ENCODE peak calls at places on chromosomes 13 and 19, in five cellular contexts. V, T, W, U and N are unnamed samples.

GRCh38 chr13:114282143-114282685 is 813 bp downstream of the UPF3A start:
- DNase-seq in V (peak; percentile 87), T (peak; percentile 39), U (peak; percentile 17), W (peak; percentile 55), N (peak; percentile 74)

GRCh38 chr13:42364613-42365000 is 92.7 kb downstream of the AKAP11 start:
- DNase-seq in U (peak; percentile 50), W (no peak), V (no peak), T (no peak), N (no peak)

GRCh38 chr13:25375727-25376358 is 4.1 kb downstream of the ATP8A2 start:
- DNase-seq in U (peak; percentile 28), W (peak; percentile 46), V (no peak), T (peak; percentile 13), N (no peak)

GRCh38 chr13:49895826-49896225 is 40.3 kb downstream of the SPRYD7 start:
- DNase-seq in W (no peak), T (no peak), V (no peak), U (no peak), N (no peak)

GRCh38 chr13:68174905-68175304 is 944.8 kb upstream of the PCDH9 start:
- DNase-seq in T (no peak), U (no peak), W (no peak), V (no peak), N (no peak)

GRCh38 chr13:42991892-42992584 is at the start of gene EPSTI1:
- DNase-seq in W (peak; percentile 53), V (peak; percentile 88), U (peak; percentile 85), T (peak; percentile 73), N (no peak)

GRCh38 chr13:46235259-46235658 is 23.5 kb downstream of the LRRC63 start:
- DNase-seq in V (no peak), W (no peak), T (no peak), U (no peak), N (no peak)

GRCh38 chr19:2607712-2608601 is 94.5 kb downstream of the GNG7 start:
- DNase-seq in U (no peak), V (no peak), W (no peak), T (no peak), N (no peak)

GRCh38 chr19:447064-447426 is 13.8 kb downstream of the SHC2 start:
- DNase-seq in W (no peak), U (no peak), T (no peak), V (no peak), N (no peak)
- TF ChIP-seq CTCF in W (no peak), U (no peak), T (no peak), V (no peak), N (no peak)

GRCh38 chr19:50455992-50456391 is 20.3 kb upstream of the EMC10 start:
- DNase-seq in W (no peak), T (no peak), U (no peak), V (no peak), N (no peak)
- TF ChIP-seq CTCF in W (no peak), T (no peak), U (no peak), V (no peak), N (no peak)

GRCh38 chr19:5122671-5123409 is 153.9 kb downstream of the KDM4B start:
- DNase-seq in W (no peak), U (no peak), V (no peak), T (no peak), N (no peak)
- TF ChIP-seq CTCF in W (no peak), U (peak; percentile 15), V (no peak), T (no peak), N (peak; percentile 34)

DNA sequence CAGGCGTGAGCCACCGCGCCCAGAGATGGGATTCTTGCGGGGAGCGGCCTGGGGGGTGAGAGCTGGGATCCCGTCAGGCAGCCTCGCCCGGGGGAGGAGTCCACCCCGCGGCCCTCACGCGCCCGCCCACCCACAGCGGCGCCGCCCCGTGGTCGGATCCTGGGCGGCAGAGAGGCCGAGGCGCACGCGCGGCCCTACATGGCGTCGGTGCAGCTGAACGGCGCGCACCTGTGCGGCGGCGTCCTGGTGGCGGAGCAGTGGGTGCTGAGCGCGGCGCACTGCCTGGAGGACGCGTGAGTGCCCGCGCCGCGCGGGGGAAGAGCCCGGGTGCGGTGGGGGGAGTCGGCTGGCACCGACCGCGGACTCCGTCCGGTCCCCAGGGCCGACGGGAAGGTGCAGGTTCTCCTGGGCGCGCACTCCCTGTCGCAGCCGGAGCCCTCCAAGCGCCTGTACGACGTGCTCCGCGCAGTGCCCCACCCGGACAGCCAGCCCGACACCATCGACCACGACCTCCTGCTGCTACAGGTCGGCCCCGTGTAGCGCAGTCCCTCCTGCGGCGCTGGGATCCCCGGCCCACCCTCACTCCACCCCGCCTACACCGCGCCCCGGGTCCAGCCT is 1.1 kb downstream of the CFD start:
- DNase-seq in W (peak; percentile 56), T (no peak), U (no peak), V (peak; percentile 90), N (no peak)
- TF ChIP-seq CTCF in W (peak; percentile 21), T (no peak), U (no peak), V (peak; percentile 45), N (peak; percentile 12)

GRCh38 chr13:28817204-28817603 is 2.9 kb upstream of the MTUS2 start:
- DNase-seq in U (no peak), T (no peak), W (no peak), V (no peak), N (no peak)
- TF ChIP-seq CTCF in U (no peak), T (no peak), W (no peak), V (peak; percentile 31), N (peak; percentile 49)

GRCh38 chr13:66714795-66715194 is 515.3 kb downstream of the PCDH9 start:
- DNase-seq in U (no peak), W (no peak), V (no peak), T (no peak), N (no peak)
- TF ChIP-seq CTCF in U (no peak), W (no peak), V (peak; percentile 34), T (no peak), N (peak; percentile 41)

GRCh38 chr19:29664753-29665214 is 477 bp upstream of the PLEKHF1 start:
- DNase-seq in V (no peak), T (no peak), W (no peak), U (no peak), N (no peak)
- TF ChIP-seq CTCF in V (peak; percentile 5), T (no peak), W (no peak), U (peak; percentile 3), N (no peak)

GRCh38 chr19:57558525-57558924 is 1.1 kb downstream of the ZNF550 start:
- DNase-seq in V (no peak), T (no peak), U (peak; percentile 4), W (peak; percentile 10), N (no peak)
- TF ChIP-seq CTCF in V (no peak), T (no peak), U (no peak), W (no peak), N (no peak)

GRCh38 chr19:6220385-6221191 is 59.2 kb downstream of the MLLT1 start:
- DNase-seq in W (no peak), T (no peak), V (no peak), U (no peak), N (no peak)
- TF ChIP-seq CTCF in W (no peak), T (no peak), V (no peak), U (no peak), N (no peak)